ENCODE peak calls at places on chromosomes 5 and 9, in five cellular contexts. B, Z, P, F and U are unnamed samples.
A peak's percentile ranks its signal among the peaks of the same experiment; 100 is the strongest.

GRCh38 chr9:111674319-111674718 is 12.9 kb downstream of the GNG10 start:
- DNase-seq in B (no peak), Z (no peak), P (no peak), F (no peak), U (no peak)

GRCh38 chr5:128667148-128667547 is 129.1 kb upstream of the FBN2 start:
- DNase-seq in B (no peak), Z (no peak), P (no peak), F (no peak), U (no peak)

GRCh38 chr5:1419476-1420210 is 25.6 kb downstream of the SLC6A3 start:
- DNase-seq in B (no peak), Z (no peak), P (no peak), F (no peak), U (no peak)

GRCh38 chr9:131627846-131628820 is 82.8 kb downstream of the PRRT1B start:
- DNase-seq in B (peak; percentile 55), Z (peak; percentile 94), P (no peak), F (peak; percentile 75), U (no peak)

GRCh38 chr5:67693956-67694564 is 497.5 kb upstream of the CD180 start:
- DNase-seq in B (peak; percentile 96), Z (peak; percentile 56), P (no peak), F (no peak), U (peak; percentile 39)

GRCh38 chr5:58582411-58583393 is at the start of gene RAB3C:
- DNase-seq in B (peak; percentile 81), Z (peak; percentile 90), P (peak; percentile 89), F (peak; percentile 93), U (peak; percentile 88)

GRCh38 chr5:135016926-135017325 is 17.1 kb downstream of the PITX1 start:
- DNase-seq in B (no peak), Z (no peak), P (no peak), F (no peak), U (no peak)

GRCh38 chr9:91546574-91546973 is 122.9 kb upstream of the NFIL3 start:
- DNase-seq in B (no peak), Z (no peak), P (no peak), F (peak; percentile 89), U (peak; percentile 66)

GRCh38 chr5:180816608-180817534 is 14.3 kb upstream of the MGAT1 start:
- DNase-seq in B (no peak), Z (no peak), P (no peak), F (peak; percentile 25), U (peak; percentile 24)

GRCh38 chr5:136094189-136094912 is 38.3 kb upstream of the SMAD5 start:
- DNase-seq in B (no peak), Z (peak; percentile 72), P (no peak), F (no peak), U (no peak)